ENCODE peak calls at places on chromosomes 5 and 9, in six cellular contexts. S, T, I, N, L and H are unnamed samples. For H3K36me3, the result is how much of the 10 kb centered on the place peaks cover.

GRCh38 chr9:20815923-20816703 is 132.1 kb downstream of the FOCAD start:
- DNase-seq in S (no peak), T (no peak), I (no peak), N (no peak), L (no peak), H (no peak)

GRCh38 chr5:151890299-151890698 is 34.4 kb downstream of the GLRA1 start:
- DNase-seq in S (no peak), T (no peak), I (no peak), N (no peak), L (no peak), H (no peak)

GRCh38 chr9:112078432-112078831 is 96.7 kb downstream of the SUSD1 start:
- DNase-seq in S (no peak), T (no peak), I (peak), N (no peak), L (no peak), H (no peak)

GRCh38 chr5:175438234-175438857 is 5.6 kb downstream of the DRD1 start:
- DNase-seq in S (no peak), T (no peak), I (no peak), N (no peak), L (no peak), H (no peak)

GRCh38 chr9:78032599-78033457 is 1.2 kb upstream of the GNAQ start:
- DNase-seq in S (peak), T (no peak), I (no peak), N (no peak), L (no peak), H (no peak)

GRCh38 chr5:125372694-125373621 is 626.5 kb upstream of the ZNF608 start:
- DNase-seq in S (no peak), T (no peak), I (no peak), N (no peak), L (no peak), H (no peak)

GRCh38 chr9:93630806-93631411 is 54.5 kb downstream of the PHF2 start:
- DNase-seq in S (no peak), T (no peak), I (no peak), N (no peak), L (no peak), H (no peak)

GRCh38 chr9:85741112-85741874 is 461 bp downstream of the AGTPBP1 start:
- DNase-seq in S (peak), T (peak), I (no peak), N (peak), L (peak), H (peak)

GRCh38 chr5:143435207-143435657 is 31.7 kb upstream of the NR3C1 start:
- DNase-seq in S (peak), T (no peak), I (peak), N (no peak), L (no peak), H (no peak)

GRCh38 chr9:105679406-105680022 is 14.8 kb upstream of the TMEM38B start:
- DNase-seq in S (no peak), T (no peak), I (no peak), N (no peak), L (no peak), H (no peak)

GRCh38 chr9:135077497-135078200 is 9.8 kb upstream of the OLFM1 start:
- DNase-seq in S (peak), T (peak), I (no peak), N (peak), L (peak), H (no peak)

GRCh38 chr9:109652112-109652511 is 127.9 kb upstream of the PALM2AKAP2 start:
- DNase-seq in S (no peak), T (no peak), I (no peak), N (no peak), L (no peak), H (no peak)

GRCh38 chr5:115530426-115530825 is 14.1 kb downstream of the FEM1C start:
- DNase-seq in S (no peak), T (no peak), I (no peak), N (no peak), L (no peak), H (no peak)

GRCh38 chr9:20570086-20570485 is 52.2 kb downstream of the MLLT3 start:
- DNase-seq in S (no peak), T (no peak), I (no peak), N (no peak), L (no peak), H (no peak)

GRCh38 chr9:37511006-37511714 is 25.4 kb downstream of the POLR1E start:
- DNase-seq in S (no peak), T (no peak), I (no peak), N (no peak), L (peak), H (no peak)

GRCh38 chr9:117411547-117411946 is 3.3 kb downstream of the ASTN2 start:
- DNase-seq in S (no peak), T (peak), I (no peak), N (no peak), L (peak), H (peak)

GRCh38 chr5:153157156-153157555 is 333.3 kb upstream of the GRIA1 start:
- DNase-seq in S (no peak), T (no peak), I (no peak), N (no peak), L (no peak), H (no peak)

GRCh38 chr5:38184627-38185026 is 73.7 kb upstream of the EGFLAM start:
- DNase-seq in S (no peak), T (no peak), I (no peak), N (no peak), L (no peak), H (no peak)

GRCh38 chr5:137374110-137374853 is 124.8 kb downstream of the SPOCK1 start:
- DNase-seq in S (no peak), T (no peak), I (no peak), N (no peak), L (no peak), H (no peak)

GRCh38 chr5:7078901-7079300 is 317.0 kb upstream of the ADCY2 start:
- DNase-seq in S (no peak), T (no peak), I (no peak), N (no peak), L (no peak), H (no peak)

GRCh38 chr5:109141499-109142200 is 268.1 kb downstream of the PJA2 start:
- DNase-seq in S (no peak), T (no peak), I (no peak), N (no peak), L (peak), H (no peak)

GRCh38 chr5:59620535-59621212 is 272.9 kb downstream of the PDE4D start:
- DNase-seq in S (no peak), T (no peak), I (no peak), N (no peak), L (no peak), H (no peak)

DNA sequence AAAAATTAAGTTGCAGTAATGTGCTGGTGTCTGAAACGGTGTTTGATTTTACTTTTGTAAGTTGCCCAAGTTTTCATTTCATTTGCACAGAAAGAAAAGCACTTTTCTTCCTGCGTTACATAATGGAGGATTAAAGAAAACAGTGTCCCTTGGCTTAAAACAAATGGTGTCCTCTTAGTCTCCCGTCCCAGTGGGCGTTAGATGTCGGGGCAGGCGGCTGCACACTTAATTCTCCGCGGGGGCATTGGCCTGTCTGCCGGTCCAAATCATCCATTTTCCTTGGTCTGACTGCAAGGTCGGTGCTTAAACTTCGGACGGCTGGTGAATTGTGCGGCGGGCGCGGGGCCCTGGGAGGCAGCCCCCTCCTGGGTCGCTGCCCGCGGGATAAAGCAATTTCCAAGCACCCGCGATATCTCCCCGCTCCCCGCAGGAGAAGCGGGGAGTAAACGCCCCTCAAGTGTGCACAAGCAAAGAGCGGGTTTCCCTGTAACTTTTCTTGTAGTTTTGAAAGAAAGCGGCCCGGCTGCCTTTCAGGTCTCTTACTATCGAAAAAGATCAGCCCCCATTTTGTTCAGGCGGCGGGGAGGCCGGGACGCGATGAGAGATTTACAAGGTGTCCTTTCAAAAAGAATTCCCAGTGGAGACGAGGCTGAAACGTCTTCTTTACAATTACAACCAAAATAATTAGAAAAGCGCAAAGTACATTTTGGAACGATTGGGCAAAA is 1.5 kb downstream of the IRX1 start:
- DNase-seq in S (no peak), T (no peak), I (no peak), N (no peak), L (no peak), H (no peak)
- H3K4me3 ChIP-seq in S (no peak), T (no peak), I (no peak), N (peak), L (no peak), H (peak)

GRCh38 chr5:178361657-178362445 is 129.2 kb upstream of the PHYKPL start:
- DNase-seq in S (no peak), T (no peak), I (no peak), N (no peak), L (no peak), H (no peak)

GRCh38 chr5:178360926-178361235 is 128.3 kb upstream of the PHYKPL start:
- DNase-seq in S (no peak), T (no peak), I (no peak), N (no peak), L (no peak), H (no peak)

GRCh38 chr5:178360231-178360925 is 127.8 kb upstream of the PHYKPL start:
- DNase-seq in S (no peak), T (no peak), I (no peak), N (no peak), L (no peak), H (no peak)

GRCh38 chr5:178357678-178358077 is 125.1 kb upstream of the PHYKPL start:
- DNase-seq in S (no peak), T (no peak), I (no peak), N (no peak), L (no peak), H (no peak)

GRCh38 chr5:178359738-178360137 is 127.1 kb upstream of the PHYKPL start:
- DNase-seq in S (no peak), T (no peak), I (no peak), N (no peak), L (no peak), H (no peak)
- H3K36me3 ChIP-seq in S (under half), T (under half), I (under half), N (under half), L (under half), H (under half)

GRCh38 chr9:88721528-88722279 is 186.7 kb downstream of the NXNL2 start:
- DNase-seq in S (no peak), T (no peak), I (no peak), N (no peak), L (no peak), H (no peak)

GRCh38 chr9:88724241-88724805 is 189.3 kb downstream of the NXNL2 start:
- DNase-seq in S (no peak), T (no peak), I (no peak), N (no peak), L (no peak), H (no peak)

GRCh38 chr9:88723751-88724150 is 188.8 kb downstream of the NXNL2 start:
- DNase-seq in S (no peak), T (no peak), I (no peak), N (no peak), L (no peak), H (no peak)

GRCh38 chr9:88722753-88723152 is 187.8 kb downstream of the NXNL2 start:
- DNase-seq in S (no peak), T (no peak), I (no peak), N (no peak), L (no peak), H (no peak)

DNA sequence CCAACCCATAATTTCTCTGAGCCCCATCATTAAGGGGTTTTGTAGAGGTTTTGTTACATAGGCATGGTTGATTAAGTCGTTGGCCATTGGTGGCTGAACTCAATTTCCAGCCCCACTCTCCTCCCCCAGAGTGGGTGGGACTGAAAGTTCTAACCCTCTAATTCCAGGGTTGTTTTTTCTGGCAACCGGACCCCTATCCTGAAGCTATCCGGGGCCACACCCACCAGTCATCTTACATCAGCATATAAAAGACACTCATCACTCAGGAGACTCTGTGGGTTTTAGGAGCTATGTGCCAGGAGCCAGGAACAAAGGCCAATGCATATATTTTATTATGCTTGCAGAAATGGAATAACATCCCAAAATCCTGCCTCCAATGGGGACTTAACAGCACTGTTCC is 186.1 kb downstream of the NXNL2 start:
- DNase-seq in S (no peak), T (no peak), I (no peak), N (no peak), L (no peak), H (no peak)
- TF ChIP-seq EP300 in S (no peak), T (no peak), I (no peak), N (no peak), L (no peak), H (no peak)

GRCh38 chr9:2560175-2560574 is 61.4 kb upstream of the VLDLR start:
- DNase-seq in S (no peak), T (no peak), I (no peak), N (no peak), L (no peak), H (no peak)

GRCh38 chr9:2557693-2558092 is 63.9 kb upstream of the VLDLR start:
- DNase-seq in S (no peak), T (no peak), I (no peak), N (no peak), L (no peak), H (no peak)

GRCh38 chr9:2559212-2560152 is 62.1 kb upstream of the VLDLR start:
- DNase-seq in S (peak), T (peak), I (no peak), N (no peak), L (no peak), H (peak)
- H3K4me3 ChIP-seq in S (no peak), T (no peak), I (no peak), N (no peak), L (no peak), H (no peak)